ENCODE peak calls at places on chromosome 5, in seven cellular contexts. One of them, this sample, is unnamed.

GRCh38 chr5:14364096-14364495 is 217.5 kb upstream of the OTULINL start:
- DNase-seq in left ventricle myocardium superior: no peak
- DNase-seq in HTR-8/SVneo: no peak
- DNase-seq in RPMI8226: no peak
- DNase-seq in cardiac fibroblast: peak; percentile 32
- DNase-seq in MV-4-11: peak; percentile 9
- DNase-seq in spleen: no peak
- DNase-seq in this sample: peak; percentile 12

GRCh38 chr5:111069839-111070238 is 1.7 kb upstream of the TSLP start:
- DNase-seq in left ventricle myocardium superior: no peak
- DNase-seq in HTR-8/SVneo: no peak
- DNase-seq in RPMI8226: no peak
- DNase-seq in cardiac fibroblast: peak; percentile 70
- DNase-seq in MV-4-11: no peak
- DNase-seq in spleen: no peak
- DNase-seq in this sample: no peak

GRCh38 chr5:82594097-82594496 is 315.9 kb upstream of the RPS23 start:
- DNase-seq in left ventricle myocardium superior: no peak
- DNase-seq in HTR-8/SVneo: no peak
- DNase-seq in RPMI8226: no peak
- DNase-seq in cardiac fibroblast: peak; percentile 47
- DNase-seq in MV-4-11: no peak
- DNase-seq in spleen: no peak
- DNase-seq in this sample: no peak

GRCh38 chr5:62460578-62460983 is 48.0 kb downstream of the IPO11 start:
- DNase-seq in left ventricle myocardium superior: no peak
- DNase-seq in HTR-8/SVneo: peak; percentile 32
- DNase-seq in RPMI8226: peak; percentile 74
- DNase-seq in cardiac fibroblast: peak; percentile 79
- DNase-seq in MV-4-11: peak; percentile 38
- DNase-seq in spleen: no peak
- DNase-seq in this sample: peak; percentile 64

GRCh38 chr5:77239126-77239741 is 28.8 kb downstream of the PDE8B start:
- DNase-seq in left ventricle myocardium superior: no peak
- DNase-seq in HTR-8/SVneo: no peak
- DNase-seq in RPMI8226: peak; percentile 32
- DNase-seq in cardiac fibroblast: peak; percentile 29
- DNase-seq in MV-4-11: peak; percentile 37
- DNase-seq in spleen: no peak
- DNase-seq in this sample: peak; percentile 31

GRCh38 chr5:172868924-172869565 is 35.0 kb downstream of the ERGIC1 start:
- DNase-seq in left ventricle myocardium superior: peak; percentile 87
- DNase-seq in HTR-8/SVneo: peak; percentile 60
- DNase-seq in RPMI8226: no peak
- DNase-seq in cardiac fibroblast: peak; percentile 93
- DNase-seq in MV-4-11: no peak
- DNase-seq in spleen: peak; percentile 64
- DNase-seq in this sample: no peak

GRCh38 chr5:79729686-79730085 is 40.0 kb downstream of the CMYA5 start:
- DNase-seq in left ventricle myocardium superior: no peak
- DNase-seq in HTR-8/SVneo: no peak
- DNase-seq in RPMI8226: no peak
- DNase-seq in cardiac fibroblast: no peak
- DNase-seq in MV-4-11: no peak
- DNase-seq in spleen: no peak
- DNase-seq in this sample: no peak

GRCh38 chr5:674630-675011 is 18.5 kb downstream of the TPPP start:
- DNase-seq in left ventricle myocardium superior: no peak
- DNase-seq in HTR-8/SVneo: no peak
- DNase-seq in RPMI8226: no peak
- DNase-seq in cardiac fibroblast: no peak
- DNase-seq in MV-4-11: peak; percentile 26
- DNase-seq in spleen: no peak
- DNase-seq in this sample: no peak

GRCh38 chr5:132466453-132467291 is 23.9 kb downstream of the IRF1 start:
- DNase-seq in left ventricle myocardium superior: peak; percentile 71
- DNase-seq in HTR-8/SVneo: no peak
- DNase-seq in RPMI8226: peak; percentile 95
- DNase-seq in cardiac fibroblast: peak; percentile 54
- DNase-seq in MV-4-11: peak; percentile 99
- DNase-seq in spleen: peak; percentile 95
- DNase-seq in this sample: peak; percentile 84

GRCh38 chr5:138459311-138459710 is 6.0 kb upstream of the EGR1 start:
- DNase-seq in left ventricle myocardium superior: peak; percentile 46
- DNase-seq in HTR-8/SVneo: no peak
- DNase-seq in RPMI8226: no peak
- DNase-seq in cardiac fibroblast: no peak
- DNase-seq in MV-4-11: peak; percentile 46
- DNase-seq in spleen: peak; percentile 92
- DNase-seq in this sample: peak; percentile 76

GRCh38 chr5:56319281-56320242 is 86.4 kb upstream of the ANKRD55 start:
- DNase-seq in left ventricle myocardium superior: peak; percentile 63
- DNase-seq in HTR-8/SVneo: peak; percentile 20
- DNase-seq in RPMI8226: no peak
- DNase-seq in cardiac fibroblast: peak; percentile 78
- DNase-seq in MV-4-11: peak; percentile 11
- DNase-seq in spleen: no peak
- DNase-seq in this sample: no peak

GRCh38 chr5:143055596-143056330 is 285.6 kb downstream of the ARHGAP26 start:
- DNase-seq in left ventricle myocardium superior: no peak
- DNase-seq in HTR-8/SVneo: no peak
- DNase-seq in RPMI8226: no peak
- DNase-seq in cardiac fibroblast: peak; percentile 34
- DNase-seq in MV-4-11: peak; percentile 12
- DNase-seq in spleen: no peak
- DNase-seq in this sample: no peak